ENCODE peak calls at places on chromosomes 6 and 20, in seven cellular contexts. One of them, this sample, is unnamed.

GRCh38 chr20:32007787-32008616 is 2.2 kb upstream of the CCM2L start:
- DNase-seq in GM06990: no peak
- DNase-seq in stimulated activated naive CD8-positive, alpha-beta T cell treated with anti-CD3 and anti-CD28 coated beads, Interleukin-15, amount 100 ng/mL, for 72 hours: no peak
- DNase-seq in dorsolateral prefrontal cortex: no peak
- DNase-seq in Daoy: peak; percentile 75
- DNase-seq in AG10803: no peak
- DNase-seq in HS-27A: no peak
- DNase-seq in this sample: no peak

GRCh38 chr20:64188682-64189529 is 24.7 kb downstream of the MYT1 start:
- DNase-seq in GM06990: no peak
- DNase-seq in dorsolateral prefrontal cortex: no peak
- DNase-seq in Daoy: peak; percentile 18
- DNase-seq in AG10803: peak; percentile 29
- DNase-seq in stimulated activated naive CD8-positive, alpha-beta T cell treated with anti-CD3 and anti-CD28 coated beads, Interleukin-15, amount 100 ng/mL, for 72 hours: no peak
- DNase-seq in HS-27A: no peak
- DNase-seq in this sample: no peak

GRCh38 chr6:169263836-169264608 is 10.4 kb upstream of the THBS2 start:
- DNase-seq in HS-27A: peak; percentile 43
- DNase-seq in Daoy: peak; percentile 76
- DNase-seq in GM06990: no peak
- DNase-seq in stimulated activated naive CD8-positive, alpha-beta T cell treated with anti-CD3 and anti-CD28 coated beads, Interleukin-15, amount 100 ng/mL, for 72 hours: no peak
- DNase-seq in dorsolateral prefrontal cortex: no peak
- DNase-seq in AG10803: peak; percentile 82
- DNase-seq in this sample: peak; percentile 66

GRCh38 chr6:154932562-154933027 is 62.5 kb upstream of the TIAM2 start:
- DNase-seq in GM06990: no peak
- DNase-seq in dorsolateral prefrontal cortex: no peak
- DNase-seq in AG10803: peak; percentile 89
- DNase-seq in Daoy: peak; percentile 78
- DNase-seq in HS-27A: no peak
- DNase-seq in stimulated activated naive CD8-positive, alpha-beta T cell treated with anti-CD3 and anti-CD28 coated beads, Interleukin-15, amount 100 ng/mL, for 72 hours: no peak
- DNase-seq in this sample: no peak

GRCh38 chr6:56756219-56756789 is 113.6 kb upstream of the DST start:
- DNase-seq in HS-27A: no peak
- DNase-seq in AG10803: no peak
- DNase-seq in stimulated activated naive CD8-positive, alpha-beta T cell treated with anti-CD3 and anti-CD28 coated beads, Interleukin-15, amount 100 ng/mL, for 72 hours: no peak
- DNase-seq in GM06990: no peak
- DNase-seq in dorsolateral prefrontal cortex: no peak
- DNase-seq in Daoy: peak; percentile 43
- DNase-seq in this sample: no peak

GRCh38 chr6:17998442-17998841 is 11.0 kb upstream of the KIF13A start:
- DNase-seq in HS-27A: no peak
- DNase-seq in GM06990: no peak
- DNase-seq in AG10803: peak; percentile 58
- DNase-seq in dorsolateral prefrontal cortex: no peak
- DNase-seq in stimulated activated naive CD8-positive, alpha-beta T cell treated with anti-CD3 and anti-CD28 coated beads, Interleukin-15, amount 100 ng/mL, for 72 hours: no peak
- DNase-seq in Daoy: no peak
- DNase-seq in this sample: no peak

GRCh38 chr6:157841211-157841840 is 18.3 kb downstream of the SNX9 start:
- DNase-seq in AG10803: no peak
- DNase-seq in stimulated activated naive CD8-positive, alpha-beta T cell treated with anti-CD3 and anti-CD28 coated beads, Interleukin-15, amount 100 ng/mL, for 72 hours: no peak
- DNase-seq in GM06990: peak; percentile 29
- DNase-seq in Daoy: peak; percentile 61
- DNase-seq in HS-27A: no peak
- DNase-seq in dorsolateral prefrontal cortex: no peak
- DNase-seq in this sample: no peak

GRCh38 chr6:147421903-147422302 is 86.6 kb upstream of the SAMD5 start:
- DNase-seq in GM06990: no peak
- DNase-seq in stimulated activated naive CD8-positive, alpha-beta T cell treated with anti-CD3 and anti-CD28 coated beads, Interleukin-15, amount 100 ng/mL, for 72 hours: no peak
- DNase-seq in HS-27A: no peak
- DNase-seq in AG10803: no peak
- DNase-seq in dorsolateral prefrontal cortex: no peak
- DNase-seq in Daoy: no peak
- DNase-seq in this sample: no peak

GRCh38 chr20:6828794-6829423 is 61.4 kb downstream of the BMP2 start:
- DNase-seq in GM06990: peak; percentile 1
- DNase-seq in dorsolateral prefrontal cortex: peak; percentile 54
- DNase-seq in Daoy: peak; percentile 58
- DNase-seq in AG10803: peak; percentile 50
- DNase-seq in stimulated activated naive CD8-positive, alpha-beta T cell treated with anti-CD3 and anti-CD28 coated beads, Interleukin-15, amount 100 ng/mL, for 72 hours: peak; percentile 9
- DNase-seq in HS-27A: peak; percentile 29
- DNase-seq in this sample: peak; percentile 76

GRCh38 chr20:433300-433975 is 25.3 kb downstream of the RBCK1 start:
- DNase-seq in GM06990: peak; percentile 71
- DNase-seq in HS-27A: no peak
- DNase-seq in AG10803: no peak
- DNase-seq in stimulated activated naive CD8-positive, alpha-beta T cell treated with anti-CD3 and anti-CD28 coated beads, Interleukin-15, amount 100 ng/mL, for 72 hours: peak; percentile 50
- DNase-seq in Daoy: peak; percentile 26
- DNase-seq in dorsolateral prefrontal cortex: no peak
- DNase-seq in this sample: no peak

GRCh38 chr20:37913563-37914366 is 10.8 kb downstream of the VSTM2L start:
- DNase-seq in GM06990: no peak
- DNase-seq in dorsolateral prefrontal cortex: no peak
- DNase-seq in HS-27A: no peak
- DNase-seq in stimulated activated naive CD8-positive, alpha-beta T cell treated with anti-CD3 and anti-CD28 coated beads, Interleukin-15, amount 100 ng/mL, for 72 hours: no peak
- DNase-seq in AG10803: no peak
- DNase-seq in Daoy: no peak
- DNase-seq in this sample: no peak

GRCh38 chr20:48319943-48320584 is 507.7 kb downstream of the PREX1 start:
- DNase-seq in Daoy: no peak
- DNase-seq in AG10803: no peak
- DNase-seq in dorsolateral prefrontal cortex: no peak
- DNase-seq in stimulated activated naive CD8-positive, alpha-beta T cell treated with anti-CD3 and anti-CD28 coated beads, Interleukin-15, amount 100 ng/mL, for 72 hours: no peak
- DNase-seq in HS-27A: no peak
- DNase-seq in GM06990: no peak
- DNase-seq in this sample: no peak

GRCh38 chr20:50379049-50379990 is 130.9 kb upstream of the PTPN1 start:
- DNase-seq in dorsolateral prefrontal cortex: no peak
- DNase-seq in AG10803: peak; percentile 95
- DNase-seq in GM06990: no peak
- DNase-seq in Daoy: peak; percentile 90
- DNase-seq in HS-27A: no peak
- DNase-seq in stimulated activated naive CD8-positive, alpha-beta T cell treated with anti-CD3 and anti-CD28 coated beads, Interleukin-15, amount 100 ng/mL, for 72 hours: no peak
- DNase-seq in this sample: no peak

GRCh38 chr20:571754-572331 is 28.3 kb upstream of the CSNK2A1 start:
- DNase-seq in Daoy: peak; percentile 46
- DNase-seq in GM06990: no peak
- DNase-seq in AG10803: peak; percentile 15
- DNase-seq in dorsolateral prefrontal cortex: no peak
- DNase-seq in HS-27A: no peak
- DNase-seq in stimulated activated naive CD8-positive, alpha-beta T cell treated with anti-CD3 and anti-CD28 coated beads, Interleukin-15, amount 100 ng/mL, for 72 hours: no peak
- DNase-seq in this sample: no peak

GRCh38 chr6:3542032-3542640 is 85.3 kb upstream of the SLC22A23 start:
- DNase-seq in Daoy: no peak
- DNase-seq in AG10803: no peak
- DNase-seq in dorsolateral prefrontal cortex: no peak
- DNase-seq in HS-27A: no peak
- DNase-seq in GM06990: no peak
- DNase-seq in stimulated activated naive CD8-positive, alpha-beta T cell treated with anti-CD3 and anti-CD28 coated beads, Interleukin-15, amount 100 ng/mL, for 72 hours: no peak
- DNase-seq in this sample: no peak

GRCh38 chr6:44676826-44677433 is 289.4 kb downstream of the CDC5L start:
- DNase-seq in GM06990: no peak
- DNase-seq in Daoy: peak; percentile 57
- DNase-seq in dorsolateral prefrontal cortex: no peak
- DNase-seq in AG10803: no peak
- DNase-seq in stimulated activated naive CD8-positive, alpha-beta T cell treated with anti-CD3 and anti-CD28 coated beads, Interleukin-15, amount 100 ng/mL, for 72 hours: no peak
- DNase-seq in HS-27A: no peak
- DNase-seq in this sample: no peak

GRCh38 chr20:40502431-40502992 is 186.5 kb downstream of the MAFB start:
- DNase-seq in HS-27A: no peak
- DNase-seq in AG10803: no peak
- DNase-seq in stimulated activated naive CD8-positive, alpha-beta T cell treated with anti-CD3 and anti-CD28 coated beads, Interleukin-15, amount 100 ng/mL, for 72 hours: no peak
- DNase-seq in Daoy: no peak
- DNase-seq in GM06990: no peak
- DNase-seq in dorsolateral prefrontal cortex: no peak
- DNase-seq in this sample: no peak

GRCh38 chr20:48025661-48026060 is 240.4 kb upstream of the SULF2 start:
- DNase-seq in AG10803: peak; percentile 72
- DNase-seq in dorsolateral prefrontal cortex: no peak
- DNase-seq in Daoy: peak; percentile 55
- DNase-seq in stimulated activated naive CD8-positive, alpha-beta T cell treated with anti-CD3 and anti-CD28 coated beads, Interleukin-15, amount 100 ng/mL, for 72 hours: no peak
- DNase-seq in HS-27A: no peak
- DNase-seq in GM06990: no peak
- DNase-seq in this sample: no peak

GRCh38 chr6:166769648-166770047 is 142.6 kb upstream of the RPS6KA2 start:
- DNase-seq in dorsolateral prefrontal cortex: no peak
- DNase-seq in HS-27A: no peak
- DNase-seq in stimulated activated naive CD8-positive, alpha-beta T cell treated with anti-CD3 and anti-CD28 coated beads, Interleukin-15, amount 100 ng/mL, for 72 hours: no peak
- DNase-seq in AG10803: no peak
- DNase-seq in Daoy: no peak
- DNase-seq in GM06990: no peak
- DNase-seq in this sample: no peak

GRCh38 chr20:8094845-8095244 is 37.2 kb upstream of the PLCB1 start:
- DNase-seq in dorsolateral prefrontal cortex: no peak
- DNase-seq in Daoy: no peak
- DNase-seq in AG10803: peak; percentile 81
- DNase-seq in stimulated activated naive CD8-positive, alpha-beta T cell treated with anti-CD3 and anti-CD28 coated beads, Interleukin-15, amount 100 ng/mL, for 72 hours: no peak
- DNase-seq in HS-27A: no peak
- DNase-seq in GM06990: no peak
- DNase-seq in this sample: no peak

GRCh38 chr6:134363323-134364039 is 45.6 kb upstream of the SGK1 start:
- DNase-seq in GM06990: no peak
- DNase-seq in dorsolateral prefrontal cortex: no peak
- DNase-seq in stimulated activated naive CD8-positive, alpha-beta T cell treated with anti-CD3 and anti-CD28 coated beads, Interleukin-15, amount 100 ng/mL, for 72 hours: no peak
- DNase-seq in HS-27A: no peak
- DNase-seq in AG10803: peak; percentile 47
- DNase-seq in Daoy: peak; percentile 74
- DNase-seq in this sample: no peak

GRCh38 chr6:10901751-10902150 is 14.9 kb downstream of the SYCP2L start:
- DNase-seq in HS-27A: no peak
- DNase-seq in AG10803: no peak
- DNase-seq in dorsolateral prefrontal cortex: no peak
- DNase-seq in Daoy: no peak
- DNase-seq in GM06990: peak; percentile 47
- DNase-seq in stimulated activated naive CD8-positive, alpha-beta T cell treated with anti-CD3 and anti-CD28 coated beads, Interleukin-15, amount 100 ng/mL, for 72 hours: no peak
- DNase-seq in this sample: no peak

GRCh38 chr6:107716688-107717089 is 107.4 kb downstream of the SCML4 start:
- DNase-seq in stimulated activated naive CD8-positive, alpha-beta T cell treated with anti-CD3 and anti-CD28 coated beads, Interleukin-15, amount 100 ng/mL, for 72 hours: peak; percentile 57
- DNase-seq in HS-27A: no peak
- DNase-seq in dorsolateral prefrontal cortex: no peak
- DNase-seq in Daoy: peak; percentile 29
- DNase-seq in AG10803: peak; percentile 18
- DNase-seq in GM06990: peak; percentile 64
- DNase-seq in this sample: peak; percentile 20

GRCh38 chr20:17925300-17925939 is 43.2 kb downstream of the SNX5 start:
- DNase-seq in AG10803: no peak
- DNase-seq in GM06990: no peak
- DNase-seq in dorsolateral prefrontal cortex: no peak
- DNase-seq in HS-27A: no peak
- DNase-seq in stimulated activated naive CD8-positive, alpha-beta T cell treated with anti-CD3 and anti-CD28 coated beads, Interleukin-15, amount 100 ng/mL, for 72 hours: no peak
- DNase-seq in Daoy: no peak
- DNase-seq in this sample: no peak

GRCh38 chr20:41334452-41335421 is 5.9 kb upstream of the LPIN3 start:
- DNase-seq in dorsolateral prefrontal cortex: no peak
- DNase-seq in stimulated activated naive CD8-positive, alpha-beta T cell treated with anti-CD3 and anti-CD28 coated beads, Interleukin-15, amount 100 ng/mL, for 72 hours: no peak
- DNase-seq in HS-27A: no peak
- DNase-seq in Daoy: no peak
- DNase-seq in GM06990: no peak
- DNase-seq in AG10803: peak; percentile 30
- DNase-seq in this sample: no peak

GRCh38 chr6:46170357-46171289 is at the start of gene ENPP5:
- DNase-seq in AG10803: no peak
- DNase-seq in GM06990: peak; percentile 62
- DNase-seq in dorsolateral prefrontal cortex: peak; percentile 94
- DNase-seq in HS-27A: no peak
- DNase-seq in stimulated activated naive CD8-positive, alpha-beta T cell treated with anti-CD3 and anti-CD28 coated beads, Interleukin-15, amount 100 ng/mL, for 72 hours: peak; percentile 65
- DNase-seq in Daoy: peak; percentile 92
- DNase-seq in this sample: peak; percentile 96

GRCh38 chr20:37346526-37347346 is 796 bp downstream of the SRC start:
- DNase-seq in HS-27A: no peak
- DNase-seq in stimulated activated naive CD8-positive, alpha-beta T cell treated with anti-CD3 and anti-CD28 coated beads, Interleukin-15, amount 100 ng/mL, for 72 hours: no peak
- DNase-seq in dorsolateral prefrontal cortex: no peak
- DNase-seq in Daoy: no peak
- DNase-seq in AG10803: no peak
- DNase-seq in GM06990: no peak
- DNase-seq in this sample: no peak

GRCh38 chr20:31485450-31486339 is 10.6 kb downstream of the REM1 start:
- DNase-seq in AG10803: peak; percentile 26
- DNase-seq in HS-27A: no peak
- DNase-seq in Daoy: peak; percentile 45
- DNase-seq in dorsolateral prefrontal cortex: no peak
- DNase-seq in GM06990: no peak
- DNase-seq in stimulated activated naive CD8-positive, alpha-beta T cell treated with anti-CD3 and anti-CD28 coated beads, Interleukin-15, amount 100 ng/mL, for 72 hours: no peak
- DNase-seq in this sample: no peak